ENCODE peak calls at places on chromosomes 7 and 10, in six cellular contexts. K is suprapubic skin, A is stomach, N is GM12878, L is breast epithelium, I is H1. T is an unnamed sample.

GRCh38 chr7:617614-618538 is 98.2 kb upstream of the PDGFA start:
- DNase-seq in I (no peak), N (no peak), A (no peak), L (no peak), K (no peak), T (no peak)

GRCh38 chr7:3172768-3173280 is 128.2 kb upstream of the SDK1 start:
- DNase-seq in K (no peak), I (no peak), A (no peak), L (no peak), N (no peak), T (no peak)

GRCh38 chr7:5526190-5527037 is 102.8 kb upstream of the TNRC18 start:
- DNase-seq in A (peak), K (no peak), L (no peak), N (no peak), I (no peak), T (no peak)

GRCh38 chr10:35540296-35541164 is 64.6 kb upstream of the GJD4 start:
- DNase-seq in K (no peak), L (no peak), A (no peak), N (no peak), I (no peak), T (no peak)

GRCh38 chr7:18352339-18353255 is 143.0 kb upstream of the HDAC9 start:
- DNase-seq in I (no peak), L (no peak), N (no peak), K (no peak), A (peak), T (no peak)

GRCh38 chr10:22505923-22506685 is 160.8 kb downstream of the SPAG6 start:
- DNase-seq in L (no peak), N (no peak), A (peak), K (no peak), I (no peak), T (no peak)

GRCh38 chr7:74275401-74275881 is 13.8 kb upstream of the CLIP2 start:
- DNase-seq in I (no peak), L (no peak), K (no peak), N (no peak), A (no peak), T (no peak)

GRCh38 chr10:33237736-33238624 is 96.5 kb downstream of the NRP1 start:
- DNase-seq in N (no peak), L (no peak), K (no peak), I (peak), A (no peak), T (no peak)

GRCh38 chr7:149171894-149172533 is 23.3 kb upstream of the ZNF282 start:
- DNase-seq in L (no peak), I (no peak), K (no peak), A (no peak), N (no peak), T (no peak)

GRCh38 chr10:30422296-30422695 is 11.7 kb upstream of the MAP3K8 start:
- DNase-seq in K (no peak), A (no peak), N (no peak), L (no peak), I (no peak), T (no peak)

GRCh38 chr7:2355079-2356008 is 717 bp downstream of the EIF3B start:
- DNase-seq in K (no peak), L (no peak), I (no peak), N (no peak), A (no peak), T (no peak)

GRCh38 chr7:1400351-1400750 is 58.9 kb downstream of the MICALL2 start:
- DNase-seq in I (no peak), K (no peak), L (no peak), A (no peak), N (no peak), T (no peak)

GRCh38 chr10:78441704-78442103 is 408.0 kb downstream of the RPS24 start:
- DNase-seq in K (peak), N (no peak), I (no peak), A (no peak), L (no peak), T (no peak)

GRCh38 chr7:118590107-118590506 is 365.6 kb downstream of the ANKRD7 start:
- DNase-seq in N (no peak), L (no peak), I (no peak), A (no peak), K (no peak), T (no peak)

GRCh38 chr7:154672659-154673415 is 330.1 kb downstream of the PAXIP1 start:
- DNase-seq in A (no peak), N (no peak), L (no peak), K (no peak), I (no peak), T (no peak)

GRCh38 chr10:131862548-131862947 is 38.3 kb upstream of the PPP2R2D start:
- DNase-seq in K (peak), A (no peak), L (no peak), N (no peak), I (no peak), T (no peak)

GRCh38 chr10:21336476-21337170 is 188.9 kb downstream of the SKIDA1 start:
- DNase-seq in K (peak), A (no peak), L (no peak), I (peak), N (no peak), T (no peak)

GRCh38 chr7:92698237-92698841 is 108.1 kb upstream of the FAM133B start:
- DNase-seq in I (no peak), A (peak), L (no peak), N (no peak), K (no peak), T (no peak)

GRCh38 chr10:62769574-62770242 is 34.8 kb upstream of the ADO start:
- DNase-seq in N (no peak), A (no peak), L (no peak), I (no peak), K (no peak), T (no peak)

GRCh38 chr7:104795616-104796398 is 218.2 kb upstream of the KMT2E start:
- DNase-seq in L (no peak), N (no peak), I (no peak), A (no peak), K (no peak), T (no peak)

GRCh38 chr7:55189878-55190436 is 171.1 kb downstream of the EGFR start:
- DNase-seq in N (no peak), L (no peak), I (no peak), K (no peak), A (no peak), T (no peak)

GRCh38 chr7:6453737-6454136 is 6.0 kb upstream of the DAGLB start:
- DNase-seq in A (no peak), L (no peak), K (no peak), N (no peak), I (no peak), T (no peak)

GRCh38 chr10:28744021-28744420 is 66.7 kb downstream of the BAMBI start:
- DNase-seq in K (no peak), L (no peak), N (no peak), A (no peak), I (no peak), T (no peak)

GRCh38 chr10:35639651-35640311 is 2.3 kb downstream of the FZD8 start:
- DNase-seq in A (peak), K (no peak), L (no peak), N (no peak), I (no peak), T (no peak)

GRCh38 chr7:41162612-41163011 is 540.3 kb downstream of the INHBA start:
- DNase-seq in K (no peak), A (no peak), I (no peak), N (no peak), L (no peak), T (no peak)

GRCh38 chr7:112892263-112892662 is 102.1 kb upstream of the TMEM168 start:
- DNase-seq in L (no peak), K (no peak), N (no peak), A (no peak), I (no peak), T (no peak)

GRCh38 chr10:80459047-80459865 is 5.1 kb downstream of the TSPAN14 start:
- DNase-seq in L (no peak), I (no peak), A (peak), K (peak), N (peak), T (peak)
- TF ChIP-seq POLR2AphosphoS5 in L (no peak), I (no peak), A (peak), K (no peak), N (no peak), T (no peak)

GRCh38 chr7:129367349-129367699 is 66.9 kb upstream of the STRIP2 start:
- DNase-seq in A (no peak), K (no peak), L (no peak), N (no peak), I (no peak), T (no peak)

GRCh38 chr7:129370812-129371211 is 63.4 kb upstream of the STRIP2 start:
- DNase-seq in A (no peak), K (no peak), N (no peak), I (no peak), L (no peak), T (no peak)

GRCh38 chr7:129362528-129362927 is 71.7 kb upstream of the STRIP2 start:
- DNase-seq in A (no peak), K (no peak), N (no peak), I (no peak), L (no peak), T (no peak)

GRCh38 chr7:129368389-129368986 is 65.7 kb upstream of the STRIP2 start:
- DNase-seq in I (no peak), L (no peak), N (peak), K (no peak), A (no peak), T (no peak)

GRCh38 chr7:129367700-129368388 is 66.4 kb upstream of the STRIP2 start:
- DNase-seq in A (peak), K (no peak), N (peak), L (peak), I (peak), T (peak)
- TF ChIP-seq POLR2A in A (no peak), K (no peak), N (peak), L (no peak), I (no peak), T (no peak)

DNA sequence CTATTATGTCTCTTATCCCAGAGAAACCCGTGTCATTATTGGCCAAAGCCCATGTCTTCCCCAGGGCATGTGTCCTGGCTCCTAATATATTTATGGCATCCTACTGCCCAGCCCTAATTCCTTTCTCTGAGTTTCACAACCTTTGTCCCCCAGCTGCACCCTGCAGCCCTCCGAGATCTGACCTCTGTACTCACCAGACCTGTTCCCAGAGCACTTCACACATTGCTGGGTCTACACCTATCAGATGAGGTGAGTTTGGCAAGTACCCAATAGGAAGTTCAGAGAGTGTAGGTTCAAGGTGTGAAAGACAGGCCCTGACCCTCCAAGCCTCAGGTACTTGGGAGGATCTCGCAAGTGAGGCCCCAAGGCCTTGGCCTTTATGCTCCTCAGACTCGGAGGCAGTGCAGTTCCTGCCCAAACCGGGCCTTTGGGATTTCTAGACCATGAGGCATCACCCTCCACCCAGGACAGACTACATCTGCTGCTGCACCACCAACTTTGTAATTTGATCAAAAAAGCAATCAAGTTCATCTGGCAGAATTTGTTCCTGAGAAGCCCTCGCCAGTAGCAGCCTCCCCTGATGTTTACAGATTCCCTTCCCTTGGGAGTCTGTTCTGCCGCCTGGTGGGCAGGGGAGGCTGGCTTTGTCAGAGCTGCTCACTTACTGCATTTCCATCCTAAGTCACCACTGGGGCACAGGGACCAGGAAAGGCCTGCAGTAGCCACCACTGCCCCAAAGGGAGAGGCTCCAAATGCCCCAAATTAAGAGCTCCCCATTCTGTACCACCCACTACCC is 2.2 kb downstream of the CAMK2G start:
- DNase-seq in L (no peak), N (no peak), I (no peak), K (no peak), A (no peak), T (no peak)
- TF ChIP-seq POLR2AphosphoS5 in L (no peak), N (no peak), I (no peak), K (no peak), A (peak), T (no peak)

GRCh38 chr7:65872776-65873581 is at the start of gene VKORC1L1:
- DNase-seq in L (peak), A (peak), K (peak), N (peak), I (peak), T (peak)
- TF ChIP-seq POLR2A in L (no peak), A (no peak), K (peak), N (peak), I (no peak), T (no peak)

GRCh38 chr10:133056651-133057178 is 31.0 kb upstream of the ADGRA1 start:
- DNase-seq in I (no peak), N (no peak), K (no peak), L (no peak), A (no peak), T (no peak)
- TF ChIP-seq POLR2AphosphoS5 in I (no peak), N (no peak), K (no peak), L (no peak), A (no peak), T (no peak)

GRCh38 chr7:79452032-79452494 is 1.4 kb downstream of the MAGI2 start:
- DNase-seq in I (peak), N (no peak), K (peak), L (peak), A (peak), T (no peak)
- TF ChIP-seq POLR2A in I (no peak), N (no peak), K (peak), L (peak), A (no peak), T (no peak)

T was measured in GM12891.